ENCODE peak calls at places on chromosomes 1 and 21, in seven cellular contexts. One of them, this sample, is unnamed.

GRCh38 chr21:14119038-14119437 is 91.7 kb downstream of the LIPI start:
- DNase-seq in tibial nerve: no peak
- DNase-seq in breast epithelium: no peak
- DNase-seq in PC-9: no peak
- DNase-seq in CD4-positive, CD25-positive, alpha-beta regulatory T cell: no peak
- DNase-seq in stomach: no peak
- DNase-seq in aorta: no peak
- DNase-seq in this sample: no peak

GRCh38 chr1:69511426-69512192 is 56.1 kb upstream of the LRRC7 start:
- DNase-seq in tibial nerve: no peak
- DNase-seq in breast epithelium: no peak
- DNase-seq in PC-9: no peak
- DNase-seq in CD4-positive, CD25-positive, alpha-beta regulatory T cell: no peak
- DNase-seq in stomach: no peak
- DNase-seq in aorta: no peak
- DNase-seq in this sample: no peak

GRCh38 chr21:15841856-15842564 is 112.2 kb downstream of the USP25 start:
- DNase-seq in tibial nerve: no peak
- DNase-seq in breast epithelium: no peak
- DNase-seq in PC-9: no peak
- DNase-seq in CD4-positive, CD25-positive, alpha-beta regulatory T cell: no peak
- DNase-seq in stomach: no peak
- DNase-seq in aorta: no peak
- DNase-seq in this sample: no peak

GRCh38 chr1:219544163-219544846 is 68.6 kb downstream of the ZC3H11B start:
- DNase-seq in tibial nerve: no peak
- DNase-seq in breast epithelium: no peak
- DNase-seq in PC-9: no peak
- DNase-seq in CD4-positive, CD25-positive, alpha-beta regulatory T cell: no peak
- DNase-seq in stomach: no peak
- DNase-seq in aorta: no peak
- DNase-seq in this sample: no peak

GRCh38 chr1:175792126-175792525 is 48.7 kb upstream of the TNR start:
- DNase-seq in tibial nerve: no peak
- DNase-seq in breast epithelium: no peak
- DNase-seq in PC-9: no peak
- DNase-seq in CD4-positive, CD25-positive, alpha-beta regulatory T cell: no peak
- DNase-seq in stomach: no peak
- DNase-seq in aorta: no peak
- DNase-seq in this sample: no peak

GRCh38 chr21:45593162-45594022 is 50.1 kb upstream of the PCBP3 start:
- DNase-seq in tibial nerve: no peak
- DNase-seq in breast epithelium: no peak
- DNase-seq in PC-9: no peak
- DNase-seq in CD4-positive, CD25-positive, alpha-beta regulatory T cell: no peak
- DNase-seq in stomach: no peak
- DNase-seq in aorta: peak; percentile 70
- DNase-seq in this sample: no peak

GRCh38 chr1:174967845-174968705 is 31.7 kb upstream of the CACYBP start:
- DNase-seq in tibial nerve: no peak
- DNase-seq in breast epithelium: no peak
- DNase-seq in PC-9: no peak
- DNase-seq in CD4-positive, CD25-positive, alpha-beta regulatory T cell: peak; percentile 78
- DNase-seq in stomach: no peak
- DNase-seq in aorta: no peak
- DNase-seq in this sample: no peak

GRCh38 chr1:168803696-168804510 is 74.9 kb upstream of the DPT start:
- DNase-seq in tibial nerve: no peak
- DNase-seq in breast epithelium: no peak
- DNase-seq in PC-9: no peak
- DNase-seq in CD4-positive, CD25-positive, alpha-beta regulatory T cell: no peak
- DNase-seq in stomach: no peak
- DNase-seq in aorta: no peak
- DNase-seq in this sample: no peak

GRCh38 chr1:175072131-175072941 is 4.7 kb downstream of the TNN start:
- DNase-seq in tibial nerve: peak; percentile 59
- DNase-seq in breast epithelium: no peak
- DNase-seq in PC-9: no peak
- DNase-seq in CD4-positive, CD25-positive, alpha-beta regulatory T cell: peak; percentile 29
- DNase-seq in stomach: no peak
- DNase-seq in aorta: no peak
- DNase-seq in this sample: no peak

GRCh38 chr1:207913951-207914350 is 3.0 kb upstream of the CD34 start:
- DNase-seq in tibial nerve: no peak
- DNase-seq in breast epithelium: no peak
- DNase-seq in PC-9: no peak
- DNase-seq in CD4-positive, CD25-positive, alpha-beta regulatory T cell: no peak
- DNase-seq in stomach: no peak
- DNase-seq in aorta: no peak
- DNase-seq in this sample: no peak

GRCh38 chr1:117828206-117828605 is 101.2 kb downstream of the GDAP2 start:
- DNase-seq in tibial nerve: peak; percentile 33
- DNase-seq in breast epithelium: no peak
- DNase-seq in PC-9: no peak
- DNase-seq in CD4-positive, CD25-positive, alpha-beta regulatory T cell: no peak
- DNase-seq in stomach: no peak
- DNase-seq in aorta: peak; percentile 92
- DNase-seq in this sample: no peak

GRCh38 chr1:225426395-225427248 is 1.2 kb downstream of the LBR start:
- DNase-seq in tibial nerve: peak; percentile 5
- DNase-seq in breast epithelium: no peak
- DNase-seq in PC-9: peak; percentile 27
- DNase-seq in CD4-positive, CD25-positive, alpha-beta regulatory T cell: peak; percentile 68
- DNase-seq in stomach: no peak
- DNase-seq in aorta: peak; percentile 81
- DNase-seq in this sample: no peak

GRCh38 chr1:236176337-236177336 is 34.3 kb downstream of the GPR137B start:
- DNase-seq in tibial nerve: no peak
- DNase-seq in breast epithelium: no peak
- DNase-seq in PC-9: no peak
- DNase-seq in CD4-positive, CD25-positive, alpha-beta regulatory T cell: no peak
- DNase-seq in stomach: no peak
- DNase-seq in aorta: no peak
- DNase-seq in this sample: no peak

GRCh38 chr21:25901580-25901979 is 166.8 kb downstream of the GABPA start:
- DNase-seq in tibial nerve: no peak
- DNase-seq in breast epithelium: no peak
- DNase-seq in PC-9: no peak
- DNase-seq in CD4-positive, CD25-positive, alpha-beta regulatory T cell: no peak
- DNase-seq in stomach: no peak
- DNase-seq in aorta: no peak
- DNase-seq in this sample: no peak

GRCh38 chr1:70864302-70864701 is 183.3 kb downstream of the PTGER3 start:
- DNase-seq in tibial nerve: no peak
- DNase-seq in breast epithelium: no peak
- DNase-seq in PC-9: no peak
- DNase-seq in CD4-positive, CD25-positive, alpha-beta regulatory T cell: no peak
- DNase-seq in stomach: no peak
- DNase-seq in aorta: no peak
- DNase-seq in this sample: no peak

GRCh38 chr1:43938383-43938782 is 4.8 kb downstream of the ARTN start:
- DNase-seq in tibial nerve: no peak
- DNase-seq in breast epithelium: no peak
- DNase-seq in PC-9: no peak
- DNase-seq in CD4-positive, CD25-positive, alpha-beta regulatory T cell: no peak
- DNase-seq in stomach: no peak
- DNase-seq in aorta: peak; percentile 41
- DNase-seq in this sample: no peak

GRCh38 chr1:231603598-231604275 is 22.9 kb upstream of the DISC1 start:
- DNase-seq in tibial nerve: peak; percentile 35
- DNase-seq in breast epithelium: no peak
- DNase-seq in PC-9: peak; percentile 40
- DNase-seq in CD4-positive, CD25-positive, alpha-beta regulatory T cell: peak; percentile 82
- DNase-seq in stomach: peak; percentile 29
- DNase-seq in aorta: no peak
- DNase-seq in this sample: peak; percentile 23

GRCh38 chr1:169989246-169989645 is 85.2 kb downstream of the KIFAP3 start:
- DNase-seq in tibial nerve: no peak
- DNase-seq in breast epithelium: no peak
- DNase-seq in PC-9: no peak
- DNase-seq in CD4-positive, CD25-positive, alpha-beta regulatory T cell: no peak
- DNase-seq in stomach: no peak
- DNase-seq in aorta: no peak
- DNase-seq in this sample: no peak

GRCh38 chr1:221069956-221070355 is 190.7 kb downstream of the HLX start:
- DNase-seq in tibial nerve: no peak
- DNase-seq in breast epithelium: no peak
- DNase-seq in PC-9: no peak
- DNase-seq in CD4-positive, CD25-positive, alpha-beta regulatory T cell: no peak
- DNase-seq in stomach: no peak
- DNase-seq in aorta: no peak
- DNase-seq in this sample: no peak

DNA sequence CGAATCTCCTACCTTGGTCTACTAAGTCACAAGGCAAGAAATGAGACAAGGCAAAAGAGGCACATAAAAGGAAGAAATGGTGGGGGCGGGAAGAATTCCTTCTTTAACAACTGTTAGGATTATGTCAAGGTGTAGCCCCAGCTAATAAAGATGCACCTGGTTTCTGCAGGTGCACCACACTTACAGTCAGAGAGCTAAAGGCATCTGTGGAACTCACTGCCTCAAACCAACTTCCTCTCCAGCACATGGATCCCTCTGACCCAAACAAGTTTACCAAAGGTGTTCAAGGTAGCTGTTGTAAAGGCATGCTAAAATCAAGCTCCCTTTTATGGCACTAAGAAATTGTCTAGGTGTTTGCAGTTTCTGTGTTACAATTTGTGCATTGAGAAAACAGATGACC is 38.1 kb downstream of the TGFBR3 start:
- DNase-seq in tibial nerve: no peak
- DNase-seq in breast epithelium: no peak
- DNase-seq in PC-9: no peak
- DNase-seq in CD4-positive, CD25-positive, alpha-beta regulatory T cell: no peak
- DNase-seq in stomach: no peak
- DNase-seq in aorta: no peak
- DNase-seq in this sample: no peak
- H3K4me1 ChIP-seq in tibial nerve: peaks cover 74% of the 10 kb centered on the region
- H3K4me1 ChIP-seq in breast epithelium: peaks cover 13% of the 10 kb centered on the region
- H3K4me1 ChIP-seq in PC-9: peaks cover 66% of the 10 kb centered on the region
- H3K4me1 ChIP-seq in CD4-positive, CD25-positive, alpha-beta regulatory T cell: no peaks in the 10 kb centered on the region
- H3K4me1 ChIP-seq in stomach: peaks cover 59% of the 10 kb centered on the region
- H3K4me1 ChIP-seq in aorta: peaks cover 3% of the 10 kb centered on the region
- H3K4me1 ChIP-seq in this sample: no peaks in the 10 kb centered on the region

DNA sequence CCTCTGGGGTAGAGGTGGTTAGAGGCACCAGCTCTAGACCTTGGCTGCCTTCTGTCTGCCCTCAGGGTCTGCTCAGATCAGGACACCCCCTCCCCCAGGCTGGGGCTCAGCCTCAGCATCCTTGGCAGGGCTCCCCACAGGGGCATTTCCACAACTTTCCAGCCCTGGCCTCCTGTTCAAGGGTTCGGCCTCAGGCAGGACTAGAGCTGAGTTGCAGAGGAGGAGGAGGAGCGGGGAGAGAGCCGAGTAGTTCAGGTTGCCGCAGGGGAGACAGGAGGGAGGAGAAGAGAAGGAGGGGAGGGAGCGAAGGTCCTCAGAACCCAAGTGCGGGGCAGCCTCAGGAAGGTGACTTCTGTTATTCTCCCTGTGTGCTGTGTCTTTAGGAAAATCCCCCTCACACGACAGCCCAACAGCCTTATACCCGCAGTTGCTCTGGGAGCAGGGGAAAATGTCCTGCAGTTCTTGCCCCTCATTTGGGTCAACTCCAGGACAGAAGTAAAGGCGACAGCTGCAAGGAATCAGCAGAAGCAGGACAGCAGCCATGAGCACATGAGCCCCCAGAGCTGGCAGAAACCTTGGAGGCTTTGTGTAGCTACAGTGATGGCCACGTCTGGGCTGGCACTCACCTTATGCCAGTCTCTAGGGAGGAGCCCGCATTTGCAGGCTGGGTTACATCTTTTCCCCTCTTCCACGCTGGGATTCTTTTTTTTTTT is 46.5 kb upstream of the TENT5B start:
- DNase-seq in tibial nerve: no peak
- DNase-seq in breast epithelium: no peak
- DNase-seq in PC-9: no peak
- DNase-seq in CD4-positive, CD25-positive, alpha-beta regulatory T cell: no peak
- DNase-seq in stomach: no peak
- DNase-seq in aorta: no peak
- DNase-seq in this sample: no peak
- H3K4me3 ChIP-seq in tibial nerve: no peak overlapping the region
- H3K4me3 ChIP-seq in breast epithelium: peak overlapping the region; percentile 28
- H3K4me3 ChIP-seq in PC-9: no peak overlapping the region
- H3K4me3 ChIP-seq in CD4-positive, CD25-positive, alpha-beta regulatory T cell: no peak overlapping the region
- H3K4me3 ChIP-seq in stomach: no peak overlapping the region
- H3K4me3 ChIP-seq in aorta: no peak overlapping the region
- H3K4me3 ChIP-seq in this sample: no peak overlapping the region

GRCh38 chr1:41100170-41100569 is 78.6 kb upstream of the SLFNL1 start:
- DNase-seq in tibial nerve: no peak
- DNase-seq in breast epithelium: no peak
- DNase-seq in PC-9: no peak
- DNase-seq in CD4-positive, CD25-positive, alpha-beta regulatory T cell: no peak
- DNase-seq in stomach: no peak
- DNase-seq in aorta: no peak
- DNase-seq in this sample: no peak
- H3K27me3 ChIP-seq in tibial nerve: no peaks in the 10 kb centered on the region
- H3K27me3 ChIP-seq in breast epithelium: no peaks in the 10 kb centered on the region
- H3K27me3 ChIP-seq in PC-9: no peaks in the 10 kb centered on the region
- H3K27me3 ChIP-seq in CD4-positive, CD25-positive, alpha-beta regulatory T cell: no peaks in the 10 kb centered on the region
- H3K27me3 ChIP-seq in stomach: no peaks in the 10 kb centered on the region
- H3K27me3 ChIP-seq in aorta: no peaks in the 10 kb centered on the region
- H3K27me3 ChIP-seq in this sample: no peaks in the 10 kb centered on the region

GRCh38 chr1:183070923-183071618 is 47.9 kb downstream of the LAMC1 start:
- DNase-seq in tibial nerve: no peak
- DNase-seq in breast epithelium: no peak
- DNase-seq in PC-9: no peak
- DNase-seq in CD4-positive, CD25-positive, alpha-beta regulatory T cell: no peak
- DNase-seq in stomach: no peak
- DNase-seq in aorta: no peak
- DNase-seq in this sample: no peak
- H3K4me1 ChIP-seq in tibial nerve: peaks cover 82% of the 10 kb centered on the region
- H3K4me1 ChIP-seq in breast epithelium: peaks cover 4% of the 10 kb centered on the region
- H3K4me1 ChIP-seq in PC-9: peaks cover 13% of the 10 kb centered on the region
- H3K4me1 ChIP-seq in CD4-positive, CD25-positive, alpha-beta regulatory T cell: no peaks in the 10 kb centered on the region
- H3K4me1 ChIP-seq in stomach: peaks cover 69% of the 10 kb centered on the region
- H3K4me1 ChIP-seq in aorta: peaks cover 9% of the 10 kb centered on the region
- H3K4me1 ChIP-seq in this sample: no peaks in the 10 kb centered on the region

GRCh38 chr1:199981584-199981983 is 45.9 kb upstream of the NR5A2 start:
- DNase-seq in tibial nerve: no peak
- DNase-seq in breast epithelium: no peak
- DNase-seq in PC-9: no peak
- DNase-seq in CD4-positive, CD25-positive, alpha-beta regulatory T cell: no peak
- DNase-seq in stomach: no peak
- DNase-seq in aorta: no peak
- DNase-seq in this sample: no peak

GRCh38 chr1:199982606-199983005 is 44.9 kb upstream of the NR5A2 start:
- DNase-seq in tibial nerve: no peak
- DNase-seq in breast epithelium: no peak
- DNase-seq in PC-9: no peak
- DNase-seq in CD4-positive, CD25-positive, alpha-beta regulatory T cell: no peak
- DNase-seq in stomach: no peak
- DNase-seq in aorta: no peak
- DNase-seq in this sample: no peak

GRCh38 chr1:199983531-199983930 is 44.0 kb upstream of the NR5A2 start:
- DNase-seq in tibial nerve: no peak
- DNase-seq in breast epithelium: no peak
- DNase-seq in PC-9: no peak
- DNase-seq in CD4-positive, CD25-positive, alpha-beta regulatory T cell: no peak
- DNase-seq in stomach: no peak
- DNase-seq in aorta: no peak
- DNase-seq in this sample: no peak

GRCh38 chr1:199978408-199978940 is 49.0 kb upstream of the NR5A2 start:
- DNase-seq in tibial nerve: no peak
- DNase-seq in breast epithelium: no peak
- DNase-seq in PC-9: no peak
- DNase-seq in CD4-positive, CD25-positive, alpha-beta regulatory T cell: no peak
- DNase-seq in stomach: no peak
- DNase-seq in aorta: no peak
- DNase-seq in this sample: no peak

GRCh38 chr1:199979071-199979470 is 48.4 kb upstream of the NR5A2 start:
- DNase-seq in tibial nerve: no peak
- DNase-seq in breast epithelium: no peak
- DNase-seq in PC-9: no peak
- DNase-seq in CD4-positive, CD25-positive, alpha-beta regulatory T cell: no peak
- DNase-seq in stomach: no peak
- DNase-seq in aorta: no peak
- DNase-seq in this sample: no peak
- H3K4me3 ChIP-seq in tibial nerve: no peak overlapping the region
- H3K4me3 ChIP-seq in breast epithelium: no peak overlapping the region
- H3K4me3 ChIP-seq in PC-9: no peak overlapping the region
- H3K4me3 ChIP-seq in CD4-positive, CD25-positive, alpha-beta regulatory T cell: no peak overlapping the region
- H3K4me3 ChIP-seq in stomach: no peak overlapping the region
- H3K4me3 ChIP-seq in aorta: no peak overlapping the region
- H3K4me3 ChIP-seq in this sample: no peak overlapping the region